ENCODE peak calls at places on chromosomes 3 and 15, in six cellular contexts. W is Karpas-422, F is nephron progenitor cell, C is HFFc6, Q is NCI-H1436, R is T-helper 9 cell. Z is an unnamed sample.

GRCh38 chr15:25739687-25740121 is 123.4 kb downstream of the ATP10A start:
- DNase-seq in Q (no peak), W (peak), F (no peak), C (peak), R (no peak), Z (no peak)

GRCh38 chr15:60945196-60945595 is 283.9 kb downstream of the RORA start:
- DNase-seq in F (no peak), R (no peak), C (no peak), W (no peak), Q (no peak), Z (peak)

GRCh38 chr3:112357888-112358287 is 24.9 kb downstream of the CD200 start:
- DNase-seq in R (peak), W (no peak), C (no peak), F (no peak), Q (no peak), Z (peak)

GRCh38 chr3:45915518-45916231 is 27.6 kb upstream of the CXCR6 start:
- DNase-seq in F (no peak), W (no peak), Q (no peak), R (peak), C (peak), Z (no peak)

GRCh38 chr15:97884513-97885131 is 75.9 kb upstream of the ARRDC4 start:
- DNase-seq in W (no peak), C (no peak), F (no peak), R (no peak), Q (no peak), Z (no peak)

GRCh38 chr15:48888836-48889235 is 10.9 kb downstream of the EID1 start:
- DNase-seq in Q (no peak), F (no peak), R (no peak), C (no peak), W (no peak), Z (no peak)

GRCh38 chr3:110352841-110353595 is 718.6 kb upstream of the NECTIN3 start:
- DNase-seq in Q (no peak), C (peak), W (no peak), F (no peak), R (no peak), Z (no peak)

GRCh38 chr15:79339588-79340314 is 28.8 kb downstream of the TMED3 start:
- DNase-seq in W (peak), F (peak), R (no peak), Q (peak), C (peak), Z (no peak)

GRCh38 chr3:186380622-186381380 is 18.8 kb upstream of the DGKG start:
- DNase-seq in R (no peak), C (no peak), Q (no peak), W (no peak), F (no peak), Z (no peak)

GRCh38 chr15:39361497-39361896 is 219.4 kb upstream of the THBS1 start:
- DNase-seq in Q (no peak), R (no peak), C (no peak), W (no peak), F (no peak), Z (no peak)

GRCh38 chr3:134937256-134938023 is 142.4 kb downstream of the EPHB1 start:
- DNase-seq in C (no peak), Q (peak), F (peak), W (no peak), R (no peak), Z (no peak)

GRCh38 chr3:101861212-101861977 is 12.1 kb downstream of the NFKBIZ start:
- DNase-seq in W (peak), C (no peak), R (no peak), Q (no peak), F (no peak), Z (no peak)

GRCh38 chr3:53092942-53093341 is 37.3 kb downstream of the RFT1 start:
- DNase-seq in C (no peak), W (no peak), Q (no peak), R (no peak), F (no peak), Z (peak)

GRCh38 chr3:58052373-58053273 is 44.4 kb downstream of the FLNB start:
- DNase-seq in C (peak), Q (no peak), F (no peak), R (no peak), W (no peak), Z (peak)

GRCh38 chr15:29852201-29852600 is 29.9 kb upstream of the TJP1 start:
- DNase-seq in C (no peak), W (no peak), Q (no peak), F (no peak), R (no peak), Z (no peak)

GRCh38 chr15:40925863-40926658 is 3.1 kb upstream of the DLL4 start:
- DNase-seq in Q (peak), R (no peak), C (no peak), F (peak), W (no peak), Z (no peak)

GRCh38 chr3:195907730-195908438 is 467 bp downstream of the TNK2 start:
- DNase-seq in F (no peak), R (peak), Q (peak), C (no peak), W (peak), Z (peak)

GRCh38 chr3:23867400-23867799 is 49.4 kb downstream of the NKIRAS1 start:
- DNase-seq in F (no peak), W (peak), R (no peak), Q (no peak), C (no peak), Z (no peak)

GRCh38 chr3:150878290-150878689 is 26.9 kb downstream of the MINDY4B start:
- DNase-seq in Q (no peak), C (no peak), F (no peak), W (no peak), R (no peak), Z (no peak)

GRCh38 chr3:106144051-106144450 is 275.2 kb upstream of the CBLB start:
- DNase-seq in C (peak), F (no peak), R (no peak), Q (no peak), W (no peak), Z (no peak)

GRCh38 chr3:117036259-117036799 is 326.8 kb downstream of the TUSC7 start:
- DNase-seq in C (peak), R (no peak), Q (no peak), F (no peak), W (peak), Z (no peak)

GRCh38 chr15:85621096-85621495 is 173.6 kb downstream of the KLHL25 start:
- DNase-seq in W (no peak), C (no peak), R (no peak), Q (no peak), F (no peak), Z (no peak)

GRCh38 chr3:192409203-192409837 is 318.0 kb downstream of the FGF12 start:
- DNase-seq in C (no peak), W (no peak), Q (no peak), R (no peak), F (peak), Z (peak)

GRCh38 chr3:73586190-73586589 is 38.6 kb downstream of the PDZRN3 start:
- DNase-seq in F (no peak), Q (no peak), W (no peak), R (no peak), C (no peak), Z (no peak)

GRCh38 chr3:29683306-29683993 is 402.6 kb downstream of the RBMS3 start:
- DNase-seq in Q (no peak), C (peak), R (no peak), W (peak), F (no peak), Z (no peak)

GRCh38 chr3:8886556-8886955 is 76.7 kb downstream of the RAD18 start:
- DNase-seq in F (no peak), Q (no peak), R (no peak), W (no peak), C (peak), Z (no peak)

GRCh38 chr15:59410448-59410896 is 27.5 kb upstream of the FAM81A start:
- DNase-seq in C (no peak), W (no peak), F (no peak), R (no peak), Q (no peak), Z (no peak)

GRCh38 chr3:48411606-48412374 is 18.1 kb downstream of the PLXNB1 start:
- DNase-seq in W (no peak), C (no peak), R (no peak), Q (no peak), F (no peak), Z (peak)

GRCh38 chr3:140292154-140292553 is 357.2 kb downstream of the CLSTN2 start:
- DNase-seq in R (no peak), Q (no peak), F (no peak), C (no peak), W (no peak), Z (no peak)

GRCh38 chr3:116848402-116848801 is 138.8 kb downstream of the TUSC7 start:
- DNase-seq in W (no peak), C (no peak), Q (no peak), R (no peak), F (no peak), Z (no peak)

GRCh38 chr15:39502048-39502447 is 78.8 kb upstream of the THBS1 start:
- DNase-seq in C (no peak), F (no peak), W (no peak), R (no peak), Q (no peak), Z (no peak)

GRCh38 chr3:9028134-9028533 is 64.9 kb upstream of the RAD18 start:
- DNase-seq in R (no peak), C (peak), Q (no peak), W (no peak), F (no peak), Z (peak)

GRCh38 chr3:134078169-134078821 is 48.6 kb upstream of the SLCO2A1 start:
- DNase-seq in C (no peak), R (no peak), Q (no peak), F (no peak), W (no peak), Z (no peak)

GRCh38 chr3:186097663-186098451 is 11.0 kb downstream of the ETV5 start:
- DNase-seq in Q (peak), F (peak), W (no peak), R (no peak), C (peak), Z (peak)

GRCh38 chr3:95154775-95155174 is 1091.9 kb downstream of the NSUN3 start:
- DNase-seq in Q (no peak), C (no peak), W (no peak), F (no peak), R (no peak), Z (no peak)